ENCODE peak calls at places on chromosomes 5 and 9, in seven cellular contexts. One of them, this sample, is unnamed.

GRCh38 chr5:162067651-162068411 is at the start of gene GABRG2:
- DNase-seq in cardiac septum: no peak
- DNase-seq in RWPE1: no peak
- DNase-seq in effector CD4-positive, alpha-beta T cell: no peak
- DNase-seq in neuronal stem cell: no peak
- DNase-seq in cardiac muscle cell: no peak
- DNase-seq in adrenal gland: no peak
- DNase-seq in this sample: no peak

GRCh38 chr5:107558951-107559350 is 111.8 kb downstream of the EFNA5 start:
- DNase-seq in cardiac septum: no peak
- DNase-seq in RWPE1: no peak
- DNase-seq in effector CD4-positive, alpha-beta T cell: no peak
- DNase-seq in neuronal stem cell: no peak
- DNase-seq in cardiac muscle cell: no peak
- DNase-seq in adrenal gland: no peak
- DNase-seq in this sample: no peak

GRCh38 chr9:34612788-34613390 is 992 bp upstream of the RPP25L start:
- DNase-seq in cardiac septum: no peak
- DNase-seq in RWPE1: peak; percentile 92
- DNase-seq in effector CD4-positive, alpha-beta T cell: peak; percentile 68
- DNase-seq in neuronal stem cell: no peak
- DNase-seq in cardiac muscle cell: peak; percentile 77
- DNase-seq in adrenal gland: peak; percentile 81
- DNase-seq in this sample: peak; percentile 81

GRCh38 chr5:116075117-116075910 is 9.5 kb upstream of the COMMD10 start:
- DNase-seq in cardiac septum: no peak
- DNase-seq in RWPE1: no peak
- DNase-seq in effector CD4-positive, alpha-beta T cell: no peak
- DNase-seq in neuronal stem cell: no peak
- DNase-seq in cardiac muscle cell: no peak
- DNase-seq in adrenal gland: no peak
- DNase-seq in this sample: no peak

GRCh38 chr9:87088192-87088591 is 140.9 kb upstream of the GAS1 start:
- DNase-seq in cardiac septum: no peak
- DNase-seq in RWPE1: no peak
- DNase-seq in effector CD4-positive, alpha-beta T cell: no peak
- DNase-seq in neuronal stem cell: no peak
- DNase-seq in cardiac muscle cell: no peak
- DNase-seq in adrenal gland: no peak
- DNase-seq in this sample: no peak

GRCh38 chr9:135061441-135061840 is 26.0 kb upstream of the OLFM1 start:
- DNase-seq in cardiac septum: no peak
- DNase-seq in RWPE1: no peak
- DNase-seq in effector CD4-positive, alpha-beta T cell: no peak
- DNase-seq in neuronal stem cell: no peak
- DNase-seq in cardiac muscle cell: no peak
- DNase-seq in adrenal gland: no peak
- DNase-seq in this sample: no peak

GRCh38 chr5:84287964-84288363 is 96.7 kb downstream of the EDIL3 start:
- DNase-seq in cardiac septum: no peak
- DNase-seq in RWPE1: peak; percentile 83
- DNase-seq in effector CD4-positive, alpha-beta T cell: no peak
- DNase-seq in neuronal stem cell: no peak
- DNase-seq in cardiac muscle cell: peak; percentile 88
- DNase-seq in adrenal gland: no peak
- DNase-seq in this sample: no peak

GRCh38 chr9:7656648-7657047 is 142.9 kb downstream of the DMAC1 start:
- DNase-seq in cardiac septum: no peak
- DNase-seq in RWPE1: no peak
- DNase-seq in effector CD4-positive, alpha-beta T cell: no peak
- DNase-seq in neuronal stem cell: no peak
- DNase-seq in cardiac muscle cell: peak; percentile 36
- DNase-seq in adrenal gland: no peak
- DNase-seq in this sample: no peak

GRCh38 chr9:70318002-70318401 is 59.2 kb downstream of the SMC5 start:
- DNase-seq in cardiac septum: no peak
- DNase-seq in RWPE1: no peak
- DNase-seq in effector CD4-positive, alpha-beta T cell: no peak
- DNase-seq in neuronal stem cell: no peak
- DNase-seq in cardiac muscle cell: no peak
- DNase-seq in adrenal gland: no peak
- DNase-seq in this sample: no peak

GRCh38 chr5:138573949-138574670 is 1.1 kb downstream of the HSPA9 start:
- DNase-seq in cardiac septum: no peak
- DNase-seq in RWPE1: peak; percentile 33
- DNase-seq in effector CD4-positive, alpha-beta T cell: no peak
- DNase-seq in neuronal stem cell: no peak
- DNase-seq in cardiac muscle cell: no peak
- DNase-seq in adrenal gland: no peak
- DNase-seq in this sample: no peak

This sample was measured in neural crest cell.